ENCODE peak calls at places on chromosomes 6 and 20, in six cellular contexts. E is stomach, J is GM04503, H is GM12891, F is uterus, Z is T-helper 9 cell. N is an unnamed sample.

GRCh38 chr6:144150673-144151009 is 324 bp downstream of the STX11 start:
- DNase-seq in E (no peak), J (no peak), H (no peak), F (no peak), Z (peak), N (no peak)

GRCh38 chr6:10478187-10479040 is 42.7 kb upstream of the GCNT2 start:
- DNase-seq in E (no peak), J (peak), H (no peak), F (no peak), Z (no peak), N (no peak)

GRCh38 chr6:107198631-107199416 is 83.5 kb upstream of the BEND3 start:
- DNase-seq in E (no peak), J (no peak), H (no peak), F (no peak), Z (no peak), N (no peak)

GRCh38 chr6:154252676-154253075 is 103.9 kb downstream of the IPCEF1 start:
- DNase-seq in E (no peak), J (no peak), H (no peak), F (no peak), Z (no peak), N (no peak)

GRCh38 chr20:2195614-2196013 is 94.0 kb downstream of the STK35 start:
- DNase-seq in E (no peak), J (no peak), H (no peak), F (no peak), Z (no peak), N (no peak)

GRCh38 chr20:38591484-38592410 is 9.9 kb upstream of the ARHGAP40 start:
- DNase-seq in E (no peak), J (no peak), H (no peak), F (no peak), Z (no peak), N (no peak)

GRCh38 chr20:51204794-51205193 is 181.9 kb upstream of the KCNG1 start:
- DNase-seq in E (no peak), J (no peak), H (no peak), F (no peak), Z (no peak), N (no peak)

GRCh38 chr20:62928246-62928939 is 2.1 kb upstream of the DIDO1 start:
- DNase-seq in E (no peak), J (no peak), H (no peak), F (no peak), Z (no peak), N (no peak)

GRCh38 chr20:37693203-37693602 is 627 bp upstream of the CTNNBL1 start:
- DNase-seq in E (no peak), J (no peak), H (no peak), F (no peak), Z (no peak), N (no peak)

GRCh38 chr6:16681260-16681873 is 79.9 kb downstream of the ATXN1 start:
- DNase-seq in E (no peak), J (peak), H (no peak), F (no peak), Z (no peak), N (peak)

GRCh38 chr20:62816879-62817873 is at the start of gene COL9A3:
- DNase-seq in E (no peak), J (no peak), H (no peak), F (no peak), Z (no peak), N (no peak)

GRCh38 chr6:10316327-10316726 is 98.5 kb downstream of the TFAP2A start:
- DNase-seq in E (no peak), J (peak), H (no peak), F (no peak), Z (no peak), N (no peak)

GRCh38 chr20:62936996-62937352 is 973 bp upstream of the GID8 start:
- DNase-seq in E (no peak), J (no peak), H (no peak), F (no peak), Z (no peak), N (no peak)

GRCh38 chr6:104954091-104954797 is 2.7 kb upstream of the LIN28B start:
- DNase-seq in E (no peak), J (no peak), H (no peak), F (no peak), Z (no peak), N (no peak)

GRCh38 chr6:87436435-87436834 is 28.7 kb downstream of the CFAP206 start:
- DNase-seq in E (peak), J (no peak), H (peak), F (no peak), Z (peak), N (no peak)

GRCh38 chr6:105879902-105880547 is 206.1 kb upstream of the PRDM1 start:
- DNase-seq in E (no peak), J (no peak), H (no peak), F (peak), Z (no peak), N (no peak)

GRCh38 chr6:10310826-10311225 is 104.0 kb downstream of the TFAP2A start:
- DNase-seq in E (no peak), J (no peak), H (no peak), F (no peak), Z (no peak), N (no peak)

GRCh38 chr6:155195903-155196302 is 67.9 kb upstream of the CLDN20 start:
- DNase-seq in E (no peak), J (no peak), H (no peak), F (no peak), Z (no peak), N (no peak)

GRCh38 chr6:129567374-129567773 is 142.6 kb downstream of the ARHGAP18 start:
- DNase-seq in E (no peak), J (no peak), H (no peak), F (no peak), Z (no peak), N (no peak)

GRCh38 chr6:3531481-3531880 is 74.6 kb upstream of the SLC22A23 start:
- DNase-seq in E (no peak), J (no peak), H (no peak), F (no peak), Z (no peak), N (no peak)

GRCh38 chr6:17204548-17204947 is 76.6 kb upstream of the RBM24 start:
- DNase-seq in E (no peak), J (no peak), H (no peak), F (no peak), Z (no peak), N (no peak)

GRCh38 chr20:32336918-32337347 is 21.2 kb upstream of the ASXL1 start:
- DNase-seq in E (no peak), J (no peak), H (no peak), F (no peak), Z (no peak), N (no peak)

GRCh38 chr6:98836962-98837944 is 2.9 kb downstream of the POU3F2 start:
- DNase-seq in E (no peak), J (no peak), H (no peak), F (no peak), Z (no peak), N (no peak)

GRCh38 chr20:19495905-19496703 is 262.0 kb upstream of the RIN2 start:
- DNase-seq in E (no peak), J (peak), H (no peak), F (no peak), Z (no peak), N (no peak)

GRCh38 chr20:38835792-38836191 is 30.3 kb downstream of the PPP1R16B start:
- DNase-seq in E (no peak), J (no peak), H (no peak), F (no peak), Z (no peak), N (no peak)

GRCh38 chr6:28160233-28160632 is 18.6 kb downstream of the ZKSCAN8 start:
- DNase-seq in E (no peak), J (no peak), H (no peak), F (no peak), Z (no peak), N (no peak)

GRCh38 chr20:22070546-22070945 is 365.1 kb downstream of the PAX1 start:
- DNase-seq in E (no peak), J (no peak), H (no peak), F (peak), Z (no peak), N (no peak)

GRCh38 chr6:157770946-157771345 is 52.1 kb upstream of the SNX9 start:
- DNase-seq in E (no peak), J (no peak), H (no peak), F (no peak), Z (no peak), N (no peak)

GRCh38 chr20:16397053-16397452 is 176.2 kb downstream of the KIF16B start:
- DNase-seq in E (no peak), J (peak), H (no peak), F (peak), Z (no peak), N (peak)

GRCh38 chr6:37807656-37808055 is 11.9 kb upstream of the ZFAND3 start:
- DNase-seq in E (no peak), J (no peak), H (no peak), F (no peak), Z (no peak), N (no peak)

GRCh38 chr20:46199198-46199597 is 81.1 kb downstream of the CD40 start:
- DNase-seq in E (peak), J (no peak), H (no peak), F (no peak), Z (no peak), N (no peak)

GRCh38 chr6:121510568-121511177 is 75.2 kb downstream of the GJA1 start:
- DNase-seq in E (no peak), J (no peak), H (no peak), F (no peak), Z (no peak), N (no peak)

GRCh38 chr6:101393291-101394251 is at the start of gene GRIK2:
- DNase-seq in E (no peak), J (peak), H (no peak), F (no peak), Z (no peak), N (no peak)

GRCh38 chr6:1044040-1044836 is 267.7 kb upstream of the FOXQ1 start:
- DNase-seq in E (peak), J (no peak), H (no peak), F (no peak), Z (no peak), N (no peak)

GRCh38 chr6:92126983-92127382 is 1292.4 kb downstream of the EPHA7 start:
- DNase-seq in E (no peak), J (no peak), H (no peak), F (no peak), Z (no peak), N (no peak)

GRCh38 chr6:4612636-4613171 is 163.5 kb upstream of the CDYL start:
- DNase-seq in E (no peak), J (peak), H (no peak), F (peak), Z (no peak), N (no peak)

GRCh38 chr6:169803816-169804340 is 52.5 kb downstream of the ERMARD start:
- DNase-seq in E (no peak), J (no peak), H (no peak), F (no peak), Z (no peak), N (no peak)